ENCODE peak calls at places on chromosomes 11 and 22, in ten cellular contexts. One of them, this sample, is unnamed.
A peak's percentile ranks its signal among the peaks of the same experiment; 100 is the strongest.

GRCh38 chr22:23353696-23354095 is 173.4 kb downstream of the BCR start:
- DNase-seq in CD8-positive, alpha-beta memory T cell: no peak
- DNase-seq in PC-3: no peak
- DNase-seq in spleen: no peak
- DNase-seq in cardiac muscle cell: no peak
- DNase-seq in right lobe of liver: no peak
- DNase-seq in esophagus squamous epithelium: no peak
- DNase-seq in adrenal gland: no peak
- DNase-seq in ovary: no peak
- DNase-seq in endodermal cell: no peak
- DNase-seq in this sample: no peak

GRCh38 chr11:126607374-126607773 is 251.9 kb downstream of the ST3GAL4 start:
- DNase-seq in esophagus squamous epithelium: no peak
- DNase-seq in spleen: no peak
- DNase-seq in cardiac muscle cell: peak; percentile 58
- DNase-seq in PC-3: peak; percentile 75
- DNase-seq in ovary: no peak
- DNase-seq in right lobe of liver: peak; percentile 71
- DNase-seq in CD8-positive, alpha-beta memory T cell: no peak
- DNase-seq in adrenal gland: peak; percentile 67
- DNase-seq in endodermal cell: peak; percentile 93
- DNase-seq in this sample: no peak

GRCh38 chr11:87966744-87967143 is 208.5 kb downstream of the RAB38 start:
- DNase-seq in endodermal cell: no peak
- DNase-seq in spleen: no peak
- DNase-seq in cardiac muscle cell: peak; percentile 29
- DNase-seq in esophagus squamous epithelium: no peak
- DNase-seq in right lobe of liver: no peak
- DNase-seq in ovary: no peak
- DNase-seq in PC-3: no peak
- DNase-seq in adrenal gland: no peak
- DNase-seq in CD8-positive, alpha-beta memory T cell: no peak
- DNase-seq in this sample: no peak

GRCh38 chr11:48210052-48210451 is 6.6 kb upstream of the OR4B1 start:
- DNase-seq in PC-3: peak; percentile 35
- DNase-seq in CD8-positive, alpha-beta memory T cell: no peak
- DNase-seq in adrenal gland: no peak
- DNase-seq in spleen: no peak
- DNase-seq in cardiac muscle cell: peak; percentile 0
- DNase-seq in endodermal cell: peak; percentile 78
- DNase-seq in esophagus squamous epithelium: no peak
- DNase-seq in ovary: no peak
- DNase-seq in right lobe of liver: no peak
- DNase-seq in this sample: no peak

GRCh38 chr22:32836286-32836859 is 34.9 kb downstream of the TIMP3 start:
- DNase-seq in cardiac muscle cell: peak; percentile 31
- DNase-seq in adrenal gland: no peak
- DNase-seq in spleen: no peak
- DNase-seq in ovary: no peak
- DNase-seq in endodermal cell: peak; percentile 53
- DNase-seq in PC-3: peak; percentile 17
- DNase-seq in right lobe of liver: no peak
- DNase-seq in esophagus squamous epithelium: no peak
- DNase-seq in CD8-positive, alpha-beta memory T cell: no peak
- DNase-seq in this sample: no peak

GRCh38 chr11:76443254-76443935 is 1.4 kb upstream of the EMSY start:
- DNase-seq in spleen: no peak
- DNase-seq in right lobe of liver: no peak
- DNase-seq in CD8-positive, alpha-beta memory T cell: no peak
- DNase-seq in adrenal gland: no peak
- DNase-seq in cardiac muscle cell: peak; percentile 28
- DNase-seq in endodermal cell: no peak
- DNase-seq in PC-3: peak; percentile 29
- DNase-seq in esophagus squamous epithelium: no peak
- DNase-seq in ovary: no peak
- DNase-seq in this sample: no peak

GRCh38 chr11:68033708-68034045 is 3.2 kb downstream of the NDUFS8 start:
- DNase-seq in cardiac muscle cell: no peak
- DNase-seq in esophagus squamous epithelium: no peak
- DNase-seq in ovary: no peak
- DNase-seq in adrenal gland: peak; percentile 98
- DNase-seq in CD8-positive, alpha-beta memory T cell: no peak
- DNase-seq in spleen: no peak
- DNase-seq in PC-3: no peak
- DNase-seq in right lobe of liver: peak; percentile 87
- DNase-seq in endodermal cell: no peak
- DNase-seq in this sample: peak; percentile 67

GRCh38 chr11:40292636-40293585 is 1166.5 kb downstream of the LRRC4C start:
- DNase-seq in endodermal cell: no peak
- DNase-seq in esophagus squamous epithelium: no peak
- DNase-seq in CD8-positive, alpha-beta memory T cell: no peak
- DNase-seq in ovary: no peak
- DNase-seq in cardiac muscle cell: peak; percentile 24
- DNase-seq in PC-3: no peak
- DNase-seq in right lobe of liver: peak; percentile 47
- DNase-seq in spleen: no peak
- DNase-seq in adrenal gland: no peak
- DNase-seq in this sample: peak; percentile 62

GRCh38 chr11:128965485-128965884 is 22.8 kb upstream of the TP53AIP1 start:
- DNase-seq in right lobe of liver: no peak
- DNase-seq in esophagus squamous epithelium: no peak
- DNase-seq in endodermal cell: no peak
- DNase-seq in PC-3: no peak
- DNase-seq in adrenal gland: no peak
- DNase-seq in cardiac muscle cell: peak; percentile 11
- DNase-seq in CD8-positive, alpha-beta memory T cell: no peak
- DNase-seq in ovary: no peak
- DNase-seq in spleen: no peak
- DNase-seq in this sample: no peak

GRCh38 chr11:122731500-122731913 is 76.0 kb downstream of the UBASH3B start:
- DNase-seq in PC-3: peak; percentile 87
- DNase-seq in CD8-positive, alpha-beta memory T cell: no peak
- DNase-seq in endodermal cell: no peak
- DNase-seq in cardiac muscle cell: peak; percentile 72
- DNase-seq in spleen: no peak
- DNase-seq in right lobe of liver: no peak
- DNase-seq in ovary: no peak
- DNase-seq in adrenal gland: no peak
- DNase-seq in esophagus squamous epithelium: no peak
- DNase-seq in this sample: no peak
- H3K27ac ChIP-seq in PC-3: peak overlapping the region; percentile 85
- H3K27ac ChIP-seq in CD8-positive, alpha-beta memory T cell: no peak overlapping the region
- H3K27ac ChIP-seq in endodermal cell: no peak overlapping the region
- H3K27ac ChIP-seq in cardiac muscle cell: no peak overlapping the region
- H3K27ac ChIP-seq in spleen: no peak overlapping the region
- H3K27ac ChIP-seq in right lobe of liver: no peak overlapping the region
- H3K27ac ChIP-seq in ovary: no peak overlapping the region
- H3K27ac ChIP-seq in adrenal gland: no peak overlapping the region
- H3K27ac ChIP-seq in esophagus squamous epithelium: no peak overlapping the region
- H3K27ac ChIP-seq in this sample: no peak overlapping the region

GRCh38 chr11:111605681-111606080 is 3.4 kb downstream of the SIK2 start:
- DNase-seq in ovary: no peak
- DNase-seq in right lobe of liver: no peak
- DNase-seq in esophagus squamous epithelium: no peak
- DNase-seq in cardiac muscle cell: no peak
- DNase-seq in spleen: no peak
- DNase-seq in adrenal gland: no peak
- DNase-seq in CD8-positive, alpha-beta memory T cell: no peak
- DNase-seq in endodermal cell: no peak
- DNase-seq in PC-3: no peak
- DNase-seq in this sample: no peak
- H3K4me1 ChIP-seq in ovary: peaks cover 4% of the 10 kb centered on the region
- H3K4me1 ChIP-seq in right lobe of liver: no peaks in the 10 kb centered on the region
- H3K4me1 ChIP-seq in esophagus squamous epithelium: peaks cover 15% of the 10 kb centered on the region
- H3K4me1 ChIP-seq in cardiac muscle cell: peaks cover 17% of the 10 kb centered on the region
- H3K4me1 ChIP-seq in spleen: peaks cover 55% of the 10 kb centered on the region
- H3K4me1 ChIP-seq in adrenal gland: peaks cover 23% of the 10 kb centered on the region
- H3K4me1 ChIP-seq in CD8-positive, alpha-beta memory T cell: peaks cover 27% of the 10 kb centered on the region
- H3K4me1 ChIP-seq in endodermal cell: no peaks in the 10 kb centered on the region
- H3K4me1 ChIP-seq in PC-3: peaks cover 20% of the 10 kb centered on the region
- H3K4me1 ChIP-seq in this sample: no peaks in the 10 kb centered on the region

DNA sequence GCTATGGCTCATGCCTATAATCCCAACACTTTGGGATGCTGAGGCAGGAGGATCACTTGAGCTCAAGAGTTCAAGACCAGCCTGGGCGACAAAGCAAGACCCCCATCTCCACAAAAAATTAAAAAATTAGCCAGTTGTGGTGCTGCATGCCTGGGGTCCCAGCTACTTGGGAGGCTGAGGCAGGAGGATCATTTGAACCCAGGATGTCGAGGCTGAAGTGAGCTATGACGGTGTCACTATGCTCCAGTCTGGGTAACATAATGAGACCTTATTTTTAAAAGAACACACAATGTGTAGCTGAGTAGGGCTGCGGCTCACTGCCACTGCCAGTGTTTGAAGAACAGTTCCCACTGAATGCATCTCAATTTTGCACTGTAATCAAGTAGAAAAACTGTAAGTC is 7.1 kb upstream of the VPREB1 start:
- DNase-seq in endodermal cell: peak; percentile 16
- DNase-seq in CD8-positive, alpha-beta memory T cell: no peak
- DNase-seq in adrenal gland: no peak
- DNase-seq in PC-3: no peak
- DNase-seq in spleen: no peak
- DNase-seq in esophagus squamous epithelium: no peak
- DNase-seq in ovary: no peak
- DNase-seq in right lobe of liver: no peak
- DNase-seq in cardiac muscle cell: no peak
- DNase-seq in this sample: no peak
- H3K27me3 ChIP-seq in endodermal cell: peaks cover 48% of the 10 kb centered on the region
- H3K27me3 ChIP-seq in CD8-positive, alpha-beta memory T cell: peaks cover 2% of the 10 kb centered on the region
- H3K27me3 ChIP-seq in adrenal gland: no peaks in the 10 kb centered on the region
- H3K27me3 ChIP-seq in PC-3: no peaks in the 10 kb centered on the region
- H3K27me3 ChIP-seq in spleen: peaks cover 8% of the 10 kb centered on the region
- H3K27me3 ChIP-seq in esophagus squamous epithelium: no peaks in the 10 kb centered on the region
- H3K27me3 ChIP-seq in ovary: no peaks in the 10 kb centered on the region
- H3K27me3 ChIP-seq in right lobe of liver: no peaks in the 10 kb centered on the region
- H3K27me3 ChIP-seq in cardiac muscle cell: peaks cover 77% of the 10 kb centered on the region
- H3K27me3 ChIP-seq in this sample: peaks cover 4% of the 10 kb centered on the region

GRCh38 chr22:46025225-46025972 is 48.4 kb upstream of the WNT7B start:
- DNase-seq in spleen: peak; percentile 23
- DNase-seq in ovary: no peak
- DNase-seq in endodermal cell: peak; percentile 38
- DNase-seq in CD8-positive, alpha-beta memory T cell: no peak
- DNase-seq in cardiac muscle cell: no peak
- DNase-seq in esophagus squamous epithelium: no peak
- DNase-seq in right lobe of liver: peak; percentile 31
- DNase-seq in PC-3: no peak
- DNase-seq in adrenal gland: peak; percentile 9
- DNase-seq in this sample: no peak

GRCh38 chr22:46021577-46021976 is 44.6 kb upstream of the WNT7B start:
- DNase-seq in PC-3: no peak
- DNase-seq in adrenal gland: peak; percentile 11
- DNase-seq in CD8-positive, alpha-beta memory T cell: no peak
- DNase-seq in right lobe of liver: peak; percentile 20
- DNase-seq in esophagus squamous epithelium: no peak
- DNase-seq in ovary: no peak
- DNase-seq in endodermal cell: no peak
- DNase-seq in spleen: peak; percentile 21
- DNase-seq in cardiac muscle cell: no peak
- DNase-seq in this sample: no peak

GRCh38 chr22:46024136-46024840 is 47.3 kb upstream of the WNT7B start:
- DNase-seq in CD8-positive, alpha-beta memory T cell: no peak
- DNase-seq in endodermal cell: no peak
- DNase-seq in cardiac muscle cell: no peak
- DNase-seq in spleen: peak; percentile 37
- DNase-seq in ovary: no peak
- DNase-seq in right lobe of liver: peak; percentile 29
- DNase-seq in adrenal gland: peak; percentile 11
- DNase-seq in PC-3: no peak
- DNase-seq in esophagus squamous epithelium: no peak
- DNase-seq in this sample: no peak

GRCh38 chr22:46023558-46023981 is 46.6 kb upstream of the WNT7B start:
- DNase-seq in ovary: peak; percentile 11
- DNase-seq in spleen: peak; percentile 54
- DNase-seq in esophagus squamous epithelium: no peak
- DNase-seq in cardiac muscle cell: peak; percentile 58
- DNase-seq in endodermal cell: peak; percentile 34
- DNase-seq in PC-3: no peak
- DNase-seq in CD8-positive, alpha-beta memory T cell: no peak
- DNase-seq in right lobe of liver: peak; percentile 48
- DNase-seq in adrenal gland: peak; percentile 10
- DNase-seq in this sample: peak; percentile 25

GRCh38 chr22:46022881-46023512 is 46.0 kb upstream of the WNT7B start:
- DNase-seq in spleen: no peak
- DNase-seq in PC-3: no peak
- DNase-seq in cardiac muscle cell: no peak
- DNase-seq in ovary: no peak
- DNase-seq in right lobe of liver: peak; percentile 7
- DNase-seq in CD8-positive, alpha-beta memory T cell: no peak
- DNase-seq in esophagus squamous epithelium: no peak
- DNase-seq in endodermal cell: peak; percentile 7
- DNase-seq in adrenal gland: peak; percentile 10
- DNase-seq in this sample: no peak
- H3K27ac ChIP-seq in spleen: no peak overlapping the region
- H3K27ac ChIP-seq in PC-3: no peak overlapping the region
- H3K27ac ChIP-seq in cardiac muscle cell: no peak overlapping the region
- H3K27ac ChIP-seq in ovary: no peak overlapping the region
- H3K27ac ChIP-seq in right lobe of liver: no peak overlapping the region
- H3K27ac ChIP-seq in CD8-positive, alpha-beta memory T cell: no peak overlapping the region
- H3K27ac ChIP-seq in esophagus squamous epithelium: no peak overlapping the region
- H3K27ac ChIP-seq in endodermal cell: no peak overlapping the region
- H3K27ac ChIP-seq in adrenal gland: no peak overlapping the region
- H3K27ac ChIP-seq in this sample: no peak overlapping the region

DNA sequence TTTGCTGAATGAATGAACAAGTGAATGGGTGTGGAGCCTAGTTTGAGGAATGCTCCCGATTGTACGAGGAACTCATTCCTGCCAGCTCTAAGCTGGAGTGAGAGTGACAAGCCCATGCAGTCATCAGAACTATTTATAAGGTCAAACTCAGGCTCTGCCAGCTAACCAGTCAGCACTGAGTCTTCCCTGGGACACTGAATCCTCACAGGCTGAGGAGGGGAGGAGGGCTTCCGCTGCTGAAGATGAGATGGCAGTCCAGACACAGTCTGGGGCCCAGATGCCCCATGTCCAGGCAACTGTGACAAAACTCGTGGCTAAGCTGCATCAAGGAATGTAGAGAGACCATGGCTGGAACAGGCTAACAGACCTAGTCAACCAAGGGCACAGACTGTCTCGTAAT is 4.0 kb downstream of the LRP4 start:
- DNase-seq in ovary: no peak
- DNase-seq in endodermal cell: no peak
- DNase-seq in PC-3: peak; percentile 49
- DNase-seq in right lobe of liver: no peak
- DNase-seq in adrenal gland: peak; percentile 80
- DNase-seq in CD8-positive, alpha-beta memory T cell: no peak
- DNase-seq in spleen: no peak
- DNase-seq in esophagus squamous epithelium: no peak
- DNase-seq in cardiac muscle cell: no peak
- DNase-seq in this sample: no peak
- H3K4me1 ChIP-seq in ovary: no peaks in the 10 kb centered on the region
- H3K4me1 ChIP-seq in endodermal cell: peaks cover 10% of the 10 kb centered on the region
- H3K4me1 ChIP-seq in PC-3: peaks cover 6% of the 10 kb centered on the region
- H3K4me1 ChIP-seq in right lobe of liver: no peaks in the 10 kb centered on the region
- H3K4me1 ChIP-seq in adrenal gland: peaks cover 18% of the 10 kb centered on the region
- H3K4me1 ChIP-seq in CD8-positive, alpha-beta memory T cell: peaks cover 20% of the 10 kb centered on the region
- H3K4me1 ChIP-seq in spleen: peaks cover 75% of the 10 kb centered on the region
- H3K4me1 ChIP-seq in esophagus squamous epithelium: peaks cover 24% of the 10 kb centered on the region
- H3K4me1 ChIP-seq in cardiac muscle cell: peaks cover 47% of the 10 kb centered on the region
- H3K4me1 ChIP-seq in this sample: peaks cover 2% of the 10 kb centered on the region

GRCh38 chr11:106413222-106413621 is 335.8 kb downstream of the AASDHPPT start:
- DNase-seq in PC-3: no peak
- DNase-seq in spleen: no peak
- DNase-seq in esophagus squamous epithelium: no peak
- DNase-seq in right lobe of liver: no peak
- DNase-seq in cardiac muscle cell: no peak
- DNase-seq in adrenal gland: no peak
- DNase-seq in ovary: no peak
- DNase-seq in CD8-positive, alpha-beta memory T cell: no peak
- DNase-seq in endodermal cell: no peak
- DNase-seq in this sample: no peak
- H3K27me3 ChIP-seq in PC-3: no peaks in the 10 kb centered on the region
- H3K27me3 ChIP-seq in spleen: no peaks in the 10 kb centered on the region
- H3K27me3 ChIP-seq in esophagus squamous epithelium: no peaks in the 10 kb centered on the region
- H3K27me3 ChIP-seq in right lobe of liver: no peaks in the 10 kb centered on the region
- H3K27me3 ChIP-seq in cardiac muscle cell: no peaks in the 10 kb centered on the region
- H3K27me3 ChIP-seq in adrenal gland: peaks cover 2% of the 10 kb centered on the region
- H3K27me3 ChIP-seq in ovary: no peaks in the 10 kb centered on the region
- H3K27me3 ChIP-seq in CD8-positive, alpha-beta memory T cell: no peaks in the 10 kb centered on the region
- H3K27me3 ChIP-seq in endodermal cell: no peaks in the 10 kb centered on the region
- H3K27me3 ChIP-seq in this sample: no peaks in the 10 kb centered on the region

This sample was measured in right cardiac atrium.